ENCODE peak calls at places on chromosomes 16 and 17, in five cellular contexts. One of them, this sample, is unnamed. For H3K4me1, the result is how much of the 10 kb centered on the place peaks cover.

GRCh38 chr17:4928881-4929280 is 3.2 kb upstream of the GP1BA start:
- DNase-seq in K562: no peak
- DNase-seq in endodermal cell: no peak
- DNase-seq in cardiac muscle cell: no peak
- DNase-seq in osteoblast: no peak
- DNase-seq in this sample: no peak

GRCh38 chr17:67136191-67137025 is 92.1 kb downstream of the CACNG1 start:
- DNase-seq in K562: no peak
- DNase-seq in endodermal cell: no peak
- DNase-seq in cardiac muscle cell: no peak
- DNase-seq in osteoblast: no peak
- DNase-seq in this sample: no peak

GRCh38 chr17:31400481-31400950 is 9.0 kb downstream of the RAB11FIP4 start:
- DNase-seq in K562: no peak
- DNase-seq in endodermal cell: peak
- DNase-seq in cardiac muscle cell: no peak
- DNase-seq in osteoblast: peak
- DNase-seq in this sample: no peak

GRCh38 chr17:81397314-81398169 is 2.3 kb downstream of the BAHCC1 start:
- DNase-seq in K562: no peak
- DNase-seq in endodermal cell: peak
- DNase-seq in cardiac muscle cell: peak
- DNase-seq in osteoblast: peak
- DNase-seq in this sample: no peak

GRCh38 chr16:31354394-31355291 is at the start of gene ITGAX:
- DNase-seq in K562: peak
- DNase-seq in endodermal cell: peak
- DNase-seq in cardiac muscle cell: no peak
- DNase-seq in osteoblast: peak
- DNase-seq in this sample: no peak

GRCh38 chr17:32490101-32490482 is 3.3 kb downstream of the CDK5R1 start:
- DNase-seq in K562: no peak
- DNase-seq in endodermal cell: peak
- DNase-seq in cardiac muscle cell: no peak
- DNase-seq in osteoblast: no peak
- DNase-seq in this sample: no peak

GRCh38 chr17:80859004-80859941 is 132.4 kb upstream of the CHMP6 start:
- DNase-seq in K562: no peak
- DNase-seq in endodermal cell: peak
- DNase-seq in cardiac muscle cell: peak
- DNase-seq in osteoblast: peak
- DNase-seq in this sample: no peak

GRCh38 chr16:17370233-17371013 is 100.3 kb downstream of the XYLT1 start:
- DNase-seq in K562: no peak
- DNase-seq in endodermal cell: no peak
- DNase-seq in cardiac muscle cell: no peak
- DNase-seq in osteoblast: no peak
- DNase-seq in this sample: no peak

GRCh38 chr16:88478115-88478514 is 25.0 kb downstream of the ZFPM1 start:
- DNase-seq in K562: no peak
- DNase-seq in endodermal cell: no peak
- DNase-seq in cardiac muscle cell: no peak
- DNase-seq in osteoblast: no peak
- DNase-seq in this sample: no peak

GRCh38 chr17:75031972-75032895 is 14.5 kb downstream of the ATP5PD start:
- DNase-seq in K562: peak
- DNase-seq in endodermal cell: peak
- DNase-seq in cardiac muscle cell: peak
- DNase-seq in osteoblast: peak
- DNase-seq in this sample: no peak

GRCh38 chr17:58305626-58306025 is 23.0 kb downstream of the TSPOAP1 start:
- DNase-seq in K562: no peak
- DNase-seq in endodermal cell: no peak
- DNase-seq in cardiac muscle cell: no peak
- DNase-seq in osteoblast: peak
- DNase-seq in this sample: no peak

GRCh38 chr17:10022416-10022815 is 117.3 kb upstream of the RCVRN start:
- DNase-seq in K562: no peak
- DNase-seq in endodermal cell: no peak
- DNase-seq in cardiac muscle cell: no peak
- DNase-seq in osteoblast: no peak
- DNase-seq in this sample: no peak

GRCh38 chr16:85286066-85286712 is 173.9 kb upstream of the CIBAR2 start:
- DNase-seq in K562: no peak
- DNase-seq in endodermal cell: no peak
- DNase-seq in cardiac muscle cell: no peak
- DNase-seq in osteoblast: peak
- DNase-seq in this sample: no peak

GRCh38 chr17:7477392-7478275 is 1.8 kb downstream of the ZBTB4 start:
- DNase-seq in K562: no peak
- DNase-seq in endodermal cell: peak
- DNase-seq in cardiac muscle cell: peak
- DNase-seq in osteoblast: peak
- DNase-seq in this sample: no peak

GRCh38 chr16:70778901-70779309 is 22.1 kb downstream of the VAC14 start:
- DNase-seq in K562: no peak
- DNase-seq in endodermal cell: peak
- DNase-seq in cardiac muscle cell: peak
- DNase-seq in osteoblast: peak
- DNase-seq in this sample: no peak

GRCh38 chr17:72984145-72984924 is 108.2 kb downstream of the SLC39A11 start:
- DNase-seq in K562: no peak
- DNase-seq in endodermal cell: peak
- DNase-seq in cardiac muscle cell: no peak
- DNase-seq in osteoblast: peak
- DNase-seq in this sample: no peak

GRCh38 chr17:44565866-44566443 is 8.7 kb downstream of the FZD2 start:
- DNase-seq in K562: peak
- DNase-seq in endodermal cell: peak
- DNase-seq in cardiac muscle cell: no peak
- DNase-seq in osteoblast: peak
- DNase-seq in this sample: no peak

GRCh38 chr17:61461967-61462733 is 9.9 kb downstream of the TBX4 start:
- DNase-seq in K562: peak
- DNase-seq in endodermal cell: peak
- DNase-seq in cardiac muscle cell: no peak
- DNase-seq in osteoblast: peak
- DNase-seq in this sample: no peak

GRCh38 chr17:52930581-52930980 is 772.1 kb upstream of the CA10 start:
- DNase-seq in K562: no peak
- DNase-seq in endodermal cell: no peak
- DNase-seq in cardiac muscle cell: no peak
- DNase-seq in osteoblast: no peak
- DNase-seq in this sample: no peak

GRCh38 chr16:82585675-82586074 is 41.1 kb upstream of the CDH13 start:
- DNase-seq in K562: no peak
- DNase-seq in endodermal cell: no peak
- DNase-seq in cardiac muscle cell: no peak
- DNase-seq in osteoblast: peak
- DNase-seq in this sample: no peak

GRCh38 chr17:280216-280615 is 72.4 kb downstream of the RPH3AL start:
- DNase-seq in K562: no peak
- DNase-seq in endodermal cell: no peak
- DNase-seq in cardiac muscle cell: no peak
- DNase-seq in osteoblast: peak
- DNase-seq in this sample: no peak

GRCh38 chr17:59331929-59332889 is 754 bp downstream of the YPEL2 start:
- DNase-seq in K562: peak
- DNase-seq in endodermal cell: peak
- DNase-seq in cardiac muscle cell: peak
- DNase-seq in osteoblast: peak
- DNase-seq in this sample: no peak

GRCh38 chr17:7294614-7295153 is at the start of gene YBX2:
- DNase-seq in K562: peak
- DNase-seq in endodermal cell: peak
- DNase-seq in cardiac muscle cell: peak
- DNase-seq in osteoblast: peak
- DNase-seq in this sample: peak

GRCh38 chr16:23232806-23233205 is 50.3 kb downstream of the SCNN1G start:
- DNase-seq in K562: no peak
- DNase-seq in endodermal cell: no peak
- DNase-seq in cardiac muscle cell: no peak
- DNase-seq in osteoblast: no peak
- DNase-seq in this sample: no peak

GRCh38 chr17:15944720-15945492 is at the start of gene ADORA2B:
- DNase-seq in K562: peak
- DNase-seq in endodermal cell: peak
- DNase-seq in cardiac muscle cell: peak
- DNase-seq in osteoblast: peak
- DNase-seq in this sample: no peak

GRCh38 chr17:13074026-13074425 is 56.2 kb upstream of the ELAC2 start:
- DNase-seq in K562: no peak
- DNase-seq in endodermal cell: no peak
- DNase-seq in cardiac muscle cell: no peak
- DNase-seq in osteoblast: peak
- DNase-seq in this sample: no peak

GRCh38 chr17:73798111-73798748 is 154.0 kb upstream of the SDK2 start:
- DNase-seq in K562: no peak
- DNase-seq in endodermal cell: no peak
- DNase-seq in cardiac muscle cell: no peak
- DNase-seq in osteoblast: peak
- DNase-seq in this sample: no peak

GRCh38 chr16:75486014-75486404 is 9.2 kb downstream of the CHST6 start:
- DNase-seq in K562: no peak
- DNase-seq in endodermal cell: no peak
- DNase-seq in cardiac muscle cell: no peak
- DNase-seq in osteoblast: no peak
- DNase-seq in this sample: peak

GRCh38 chr17:31753011-31753410 is 106.0 kb downstream of the COPRS start:
- DNase-seq in K562: no peak
- DNase-seq in endodermal cell: no peak
- DNase-seq in cardiac muscle cell: no peak
- DNase-seq in osteoblast: no peak
- DNase-seq in this sample: no peak

GRCh38 chr17:59219370-59219769 is 941 bp upstream of the GDPD1 start:
- DNase-seq in K562: no peak
- DNase-seq in endodermal cell: no peak
- DNase-seq in cardiac muscle cell: no peak
- DNase-seq in osteoblast: no peak
- DNase-seq in this sample: no peak

GRCh38 chr16:53094013-53094630 is 39.3 kb downstream of the CHD9 start:
- DNase-seq in K562: peak
- DNase-seq in endodermal cell: no peak
- DNase-seq in cardiac muscle cell: peak
- DNase-seq in osteoblast: no peak
- DNase-seq in this sample: peak

GRCh38 chr16:53726625-53727024 is 22.7 kb downstream of the FTO start:
- DNase-seq in K562: no peak
- DNase-seq in endodermal cell: no peak
- DNase-seq in cardiac muscle cell: peak
- DNase-seq in osteoblast: no peak
- DNase-seq in this sample: no peak

DNA sequence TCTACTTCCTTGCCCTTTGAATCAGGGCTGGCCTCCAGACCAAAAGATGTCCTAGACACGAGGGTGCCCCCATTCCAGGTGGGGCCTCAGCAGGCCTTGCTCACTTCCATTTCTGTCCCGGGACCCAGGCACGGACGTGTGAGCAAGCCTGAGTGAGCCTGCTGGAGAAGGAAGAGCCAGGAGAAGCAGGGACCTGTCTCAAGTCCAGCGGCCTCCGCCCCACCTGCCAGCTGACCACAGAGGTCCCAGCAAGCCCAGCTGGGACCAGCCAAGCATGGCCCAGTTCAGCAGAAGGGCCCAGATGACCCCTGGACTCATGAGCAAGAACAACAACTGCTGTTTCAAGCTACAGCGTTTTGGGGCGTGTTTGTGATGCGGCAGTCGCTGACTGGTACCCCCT is 24.7 kb downstream of the RBFOX3 start:
- DNase-seq in K562: no peak
- DNase-seq in endodermal cell: no peak
- DNase-seq in cardiac muscle cell: no peak
- DNase-seq in osteoblast: no peak
- DNase-seq in this sample: no peak
- H3K27ac ChIP-seq in K562: no peak
- H3K27ac ChIP-seq in endodermal cell: no peak
- H3K27ac ChIP-seq in cardiac muscle cell: no peak
- H3K27ac ChIP-seq in osteoblast: no peak
- H3K27ac ChIP-seq in this sample: no peak

GRCh38 chr17:48333034-48333491 is 97.0 kb downstream of the SKAP1 start:
- DNase-seq in K562: no peak
- DNase-seq in endodermal cell: no peak
- DNase-seq in cardiac muscle cell: no peak
- DNase-seq in osteoblast: no peak
- DNase-seq in this sample: peak
- TF ChIP-seq CTCF in K562: no peak
- TF ChIP-seq CTCF in endodermal cell: no peak
- TF ChIP-seq CTCF in cardiac muscle cell: no peak
- TF ChIP-seq CTCF in osteoblast: no peak
- TF ChIP-seq CTCF in this sample: no peak

GRCh38 chr16:56946767-56947603 is 14.8 kb upstream of the CETP start:
- DNase-seq in K562: no peak
- DNase-seq in endodermal cell: no peak
- DNase-seq in cardiac muscle cell: no peak
- DNase-seq in osteoblast: no peak
- DNase-seq in this sample: peak

GRCh38 chr16:56948234-56948633 is 13.5 kb upstream of the CETP start:
- DNase-seq in K562: no peak
- DNase-seq in endodermal cell: no peak
- DNase-seq in cardiac muscle cell: no peak
- DNase-seq in osteoblast: no peak
- DNase-seq in this sample: no peak

GRCh38 chr16:56945847-56946527 is 14.0 kb downstream of the HERPUD1 start:
- DNase-seq in K562: no peak
- DNase-seq in endodermal cell: no peak
- DNase-seq in cardiac muscle cell: no peak
- DNase-seq in osteoblast: no peak
- DNase-seq in this sample: no peak

GRCh38 chr16:56944954-56945839 is 13.3 kb downstream of the HERPUD1 start:
- DNase-seq in K562: no peak
- DNase-seq in endodermal cell: no peak
- DNase-seq in cardiac muscle cell: no peak
- DNase-seq in osteoblast: no peak
- DNase-seq in this sample: no peak

GRCh38 chr16:56947604-56947995 is 14.2 kb upstream of the CETP start:
- DNase-seq in K562: no peak
- DNase-seq in endodermal cell: no peak
- DNase-seq in cardiac muscle cell: no peak
- DNase-seq in osteoblast: no peak
- DNase-seq in this sample: no peak
- H3K4me1 ChIP-seq in K562: under half
- H3K4me1 ChIP-seq in endodermal cell: under half
- H3K4me1 ChIP-seq in cardiac muscle cell: under half
- H3K4me1 ChIP-seq in osteoblast: under half
- H3K4me1 ChIP-seq in this sample: under half

DNA sequence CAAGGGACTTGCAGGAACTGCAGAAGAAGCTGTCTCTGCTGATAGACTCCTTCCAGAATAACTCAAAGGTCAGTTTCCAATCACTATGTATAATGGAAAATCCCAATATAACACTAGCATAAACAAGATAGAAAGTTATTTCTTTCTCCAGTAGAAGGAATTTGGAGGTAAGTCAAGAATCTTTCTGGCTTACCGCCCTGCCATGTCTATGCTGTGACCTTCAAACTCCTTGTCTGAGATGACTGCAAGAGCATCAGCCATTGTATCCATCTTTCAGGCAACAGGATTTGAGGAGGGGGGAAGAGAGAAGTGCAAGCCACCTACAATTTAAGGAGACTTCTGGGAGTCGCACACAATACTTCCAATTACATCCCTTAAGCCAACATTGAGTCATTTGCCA is 2.7 kb downstream of the LDAF1 start:
- DNase-seq in K562: no peak
- DNase-seq in endodermal cell: no peak
- DNase-seq in cardiac muscle cell: no peak
- DNase-seq in osteoblast: no peak
- DNase-seq in this sample: no peak
- H3K27ac ChIP-seq in K562: no peak
- H3K27ac ChIP-seq in endodermal cell: no peak
- H3K27ac ChIP-seq in cardiac muscle cell: no peak
- H3K27ac ChIP-seq in osteoblast: no peak
- H3K27ac ChIP-seq in this sample: no peak